ENCODE peak calls at places on chromosomes 3 and 15, in four cellular contexts. T, U, B and Q are unnamed samples.

GRCh38 chr15:92949604-92950249 is 49.6 kb downstream of the CHD2 start:
- ATAC-seq in T (no peak), U (no peak), B (no peak), Q (no peak)

GRCh38 chr3:16849240-16849639 is 35.5 kb upstream of the PLCL2 start:
- ATAC-seq in T (peak), U (no peak), B (peak), Q (peak)

GRCh38 chr3:61186030-61186429 is 65.2 kb downstream of the FHIT start:
- ATAC-seq in T (no peak), U (no peak), B (no peak), Q (no peak)

GRCh38 chr3:106740116-106740515 is 637.1 kb upstream of the CCDC54 start:
- ATAC-seq in T (no peak), U (no peak), B (no peak), Q (no peak)

GRCh38 chr3:46986055-46986730 is 6.7 kb downstream of the NBEAL2 start:
- ATAC-seq in T (peak), U (no peak), B (no peak), Q (no peak)

GRCh38 chr15:92907880-92908279 is 7.8 kb downstream of the CHD2 start:
- ATAC-seq in T (no peak), U (peak), B (peak), Q (no peak)

GRCh38 chr3:88528494-88528893 is 378.7 kb downstream of the C3orf38 start:
- ATAC-seq in T (no peak), U (no peak), B (peak), Q (no peak)

GRCh38 chr3:44996556-44996969 is 20.5 kb downstream of the EXOSC7 start:
- ATAC-seq in T (peak), U (no peak), B (no peak), Q (no peak)

GRCh38 chr15:64902863-64903262 is 8.8 kb upstream of the ANKDD1A start:
- ATAC-seq in T (no peak), U (no peak), B (no peak), Q (no peak)

GRCh38 chr3:102053375-102053989 is 204.2 kb downstream of the NFKBIZ start:
- ATAC-seq in T (no peak), U (peak), B (peak), Q (peak)

GRCh38 chr3:46944191-46944590 is 32.4 kb downstream of the CCDC12 start:
- ATAC-seq in T (no peak), U (no peak), B (no peak), Q (no peak)

GRCh38 chr3:106420628-106421027 is 551.8 kb upstream of the CBLB start:
- ATAC-seq in T (no peak), U (no peak), B (no peak), Q (no peak)

GRCh38 chr15:70526974-70527325 is 236.4 kb downstream of the UACA start:
- ATAC-seq in T (no peak), U (no peak), B (no peak), Q (no peak)

GRCh38 chr3:146921693-146922092 is 316.5 kb upstream of the PLSCR5 start:
- ATAC-seq in T (no peak), U (no peak), B (no peak), Q (no peak)

GRCh38 chr3:66021731-66022131 is 17.0 kb downstream of the MAGI1 start:
- ATAC-seq in T (peak), U (peak), B (no peak), Q (no peak)

GRCh38 chr15:90664650-90665287 is 52.4 kb upstream of the BLM start:
- ATAC-seq in T (peak), U (peak), B (peak), Q (peak)

GRCh38 chr15:40870716-40871115 is 3.3 kb downstream of the RHOV start:
- ATAC-seq in T (no peak), U (no peak), B (no peak), Q (no peak)

GRCh38 chr15:40875996-40876740 is 2.1 kb upstream of the RHOV start:
- ATAC-seq in T (no peak), U (no peak), B (no peak), Q (no peak)

GRCh38 chr15:40871749-40872617 is 2.1 kb downstream of the RHOV start:
- ATAC-seq in T (peak), U (no peak), B (no peak), Q (no peak)

GRCh38 chr15:40873625-40874561 is at the start of gene RHOV:
- ATAC-seq in T (peak), U (peak), B (peak), Q (peak)

DNA sequence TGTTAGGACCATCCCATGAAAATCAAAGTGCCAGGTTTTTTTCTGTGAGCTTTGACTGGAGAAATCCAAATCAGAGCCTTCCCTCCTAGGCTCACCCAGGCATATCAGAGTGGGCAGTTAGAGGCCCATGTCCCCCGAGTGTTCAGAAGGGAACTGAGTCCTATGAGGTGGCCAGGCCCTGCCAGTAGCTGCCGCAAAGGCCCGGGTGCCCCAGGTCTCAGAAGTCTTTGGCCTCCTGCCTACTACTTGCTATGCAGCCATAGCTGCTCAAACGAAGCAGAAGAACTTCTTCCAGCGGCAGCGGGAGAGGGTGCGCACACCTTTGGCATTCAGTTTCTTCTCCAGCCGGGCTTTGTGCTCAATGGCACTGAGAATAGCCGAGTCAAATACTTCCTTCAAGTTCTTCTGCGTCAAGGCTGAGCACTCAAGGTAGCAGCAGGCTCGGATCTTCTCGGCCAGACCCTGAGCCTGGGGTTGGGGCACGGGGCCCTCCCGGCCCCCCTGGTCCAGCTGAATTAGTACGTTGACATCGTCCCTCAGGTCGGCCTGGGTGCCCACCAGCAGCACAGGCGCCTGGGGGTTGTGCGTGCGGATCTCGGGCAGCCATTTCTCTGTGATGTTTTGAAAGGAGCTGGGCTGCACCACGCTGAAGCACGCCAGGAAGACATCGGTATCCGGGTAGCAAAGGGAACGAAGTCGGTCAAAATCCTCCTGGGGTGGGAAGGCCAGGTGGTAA is 1.1 kb downstream of the RHOV start:
- ATAC-seq in T (no peak), U (no peak), B (no peak), Q (no peak)
- H3K4me3 ChIP-seq in T (no peak), U (peak), B (no peak), Q (no peak)

GRCh38 chr3:69181592-69182211 is 59.3 kb upstream of the LMOD3 start:
- ATAC-seq in T (peak), U (peak), B (no peak), Q (no peak)

GRCh38 chr3:69179740-69180372 is 57.5 kb upstream of the LMOD3 start:
- ATAC-seq in T (peak), U (no peak), B (no peak), Q (no peak)

GRCh38 chr3:69180869-69181591 is 58.6 kb upstream of the LMOD3 start:
- ATAC-seq in T (peak), U (no peak), B (no peak), Q (no peak)

GRCh38 chr3:69178100-69178499 is 55.7 kb upstream of the LMOD3 start:
- ATAC-seq in T (no peak), U (no peak), B (no peak), Q (no peak)

GRCh38 chr3:69178838-69179739 is 56.7 kb upstream of the LMOD3 start:
- ATAC-seq in T (peak), U (peak), B (peak), Q (no peak)
- TF ChIP-seq CTCF in T (no peak), U (no peak), B (no peak), Q (no peak)

DNA sequence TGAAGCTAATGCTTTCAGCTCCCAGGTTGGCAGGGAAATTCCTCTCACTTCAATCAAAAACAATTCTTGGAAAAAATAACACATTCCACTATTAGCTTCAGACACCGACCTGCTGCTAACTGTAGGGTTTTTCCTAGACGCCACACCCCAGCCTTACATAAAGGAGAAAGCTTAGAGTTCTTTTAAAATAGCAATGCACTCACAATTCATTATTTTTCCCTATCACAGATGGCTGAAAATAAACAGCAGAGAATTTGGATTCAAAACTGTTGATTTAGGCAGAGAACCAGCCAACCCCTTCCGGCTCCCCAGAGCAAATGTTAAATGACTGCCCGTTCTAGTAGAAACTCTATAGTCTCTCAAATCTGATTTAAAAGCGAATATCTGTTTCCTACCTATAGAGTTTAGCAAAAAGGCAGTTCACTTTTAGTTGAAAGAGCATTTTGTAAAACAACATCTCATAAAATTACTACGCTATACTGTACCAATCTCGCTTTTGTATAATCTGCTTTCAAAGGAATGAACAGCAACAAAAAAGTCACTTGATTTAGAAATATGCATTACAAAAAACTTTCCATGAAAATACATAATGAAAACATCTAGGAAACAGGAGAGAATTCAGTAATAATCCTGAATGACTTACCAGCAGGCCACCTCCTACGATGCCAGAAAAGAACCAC is 581 bp downstream of the TM4SF1 start:
- ATAC-seq in T (peak), U (no peak), B (peak), Q (no peak)
- H3K4me3 ChIP-seq in T (peak), U (peak), B (peak), Q (peak)

DNA sequence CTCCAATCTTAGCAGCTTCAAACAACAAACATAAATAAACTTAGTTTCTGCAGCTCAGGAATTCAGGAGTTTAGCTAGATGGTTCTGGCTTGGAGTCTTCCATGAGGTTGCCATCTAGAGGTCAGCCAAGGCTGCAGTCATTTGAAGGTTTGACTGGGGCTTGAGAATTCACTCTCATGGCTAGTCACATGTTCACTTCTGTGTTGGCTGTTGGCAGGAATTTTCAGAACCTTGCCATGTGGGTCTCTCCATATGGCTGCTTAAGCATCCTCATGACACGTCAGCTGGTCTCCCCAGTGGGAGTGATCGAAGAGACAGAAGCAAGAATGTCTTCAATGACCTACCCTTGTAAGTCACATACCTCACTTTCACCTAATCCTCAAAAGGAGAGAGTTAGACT is 269.2 kb upstream of the CNTN3 start:
- ATAC-seq in T (no peak), U (no peak), B (no peak), Q (no peak)
- TF ChIP-seq CTCF in T (no peak), U (no peak), B (no peak), Q (no peak)

GRCh38 chr15:77781131-77782051 is 148.7 kb upstream of the LINGO1 start:
- ATAC-seq in T (no peak), U (no peak), B (no peak), Q (no peak)
- H3K4me3 ChIP-seq in T (no peak), U (no peak), B (no peak), Q (no peak)

GRCh38 chr3:39166134-39166710 is 12.8 kb upstream of the CSRNP1 start:
- ATAC-seq in T (peak), U (peak), B (peak), Q (peak)
- TF ChIP-seq CTCF in T (no peak), U (no peak), B (no peak), Q (no peak)

DNA sequence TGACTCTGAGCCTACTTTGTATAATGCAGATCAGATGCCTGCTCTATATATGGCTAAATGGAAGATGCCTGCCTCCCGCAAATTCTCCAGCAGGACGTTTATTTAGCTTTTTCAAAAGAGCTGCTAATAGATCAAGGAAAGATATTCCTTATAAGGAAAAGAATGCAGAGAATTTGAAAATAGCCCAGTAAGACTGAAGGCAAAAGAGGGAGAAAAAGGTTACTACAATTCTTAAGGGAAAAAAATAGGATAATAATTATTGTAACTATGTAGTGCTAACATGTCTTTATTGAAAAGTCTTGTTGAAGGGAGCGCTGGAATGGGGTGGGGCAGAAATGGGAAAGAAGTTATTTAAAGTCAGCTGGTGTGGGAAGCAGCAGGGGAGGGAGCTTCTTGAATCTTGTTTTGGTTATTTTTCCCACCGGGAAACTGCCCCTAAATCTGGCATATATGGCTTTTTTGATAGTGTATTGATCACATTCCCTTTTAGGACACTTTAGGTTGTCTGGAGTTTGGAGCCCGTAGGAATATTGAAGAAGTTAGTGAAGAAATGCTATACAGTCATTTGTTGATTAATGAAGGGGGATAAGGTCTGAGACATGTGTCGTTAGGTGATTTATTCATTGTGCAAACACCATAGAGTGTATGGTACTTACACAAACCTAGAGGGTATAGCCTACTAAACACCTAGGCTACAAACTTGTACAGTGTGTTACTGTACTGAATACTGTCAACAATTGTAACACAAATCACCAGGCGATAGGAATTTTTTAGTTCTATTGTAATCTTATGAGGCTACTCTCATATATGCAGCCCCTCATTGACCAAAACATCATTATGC is 3.1 kb downstream of the TPM1 start:
- ATAC-seq in T (no peak), U (no peak), B (no peak), Q (no peak)
- H3K4me3 ChIP-seq in T (no peak), U (peak), B (peak), Q (peak)

GRCh38 chr3:23944861-23945652 is at the start of gene NR1D2:
- ATAC-seq in T (peak), U (peak), B (peak), Q (peak)
- TF ChIP-seq CTCF in T (no peak), U (no peak), B (peak), Q (no peak)

GRCh38 chr3:197874653-197875052 is 75.3 kb upstream of the RPL35A start:
- ATAC-seq in T (no peak), U (no peak), B (no peak), Q (no peak)

GRCh38 chr3:197880361-197881339 is 69.3 kb upstream of the RPL35A start:
- ATAC-seq in T (no peak), U (no peak), B (no peak), Q (no peak)

GRCh38 chr3:197881601-197882000 is 68.4 kb upstream of the RPL35A start:
- ATAC-seq in T (no peak), U (no peak), B (no peak), Q (no peak)

GRCh38 chr3:197878427-197878826 is 71.6 kb upstream of the RPL35A start:
- ATAC-seq in T (no peak), U (no peak), B (peak), Q (no peak)

GRCh38 chr3:197877902-197878301 is 72.1 kb upstream of the RPL35A start:
- ATAC-seq in T (no peak), U (no peak), B (no peak), Q (no peak)
- H3K4me3 ChIP-seq in T (no peak), U (no peak), B (no peak), Q (no peak)